ENCODE peak calls at places on chromosomes 13 and 19, in seven cellular contexts. One of them, this sample, is unnamed.

GRCh38 chr19:29381353-29382203 is 144.2 kb upstream of the VSTM2B start:
- DNase-seq in HepG2: no peak
- DNase-seq in endothelial cell of umbilical vein: no peak
- DNase-seq in HCT116: no peak
- DNase-seq in SK-N-SH: no peak
- DNase-seq in K562: no peak
- DNase-seq in GM12878: no peak
- DNase-seq in this sample: no peak

GRCh38 chr19:18086590-18087138 is at the start of gene IL12RB1:
- DNase-seq in HCT116: no peak
- DNase-seq in HepG2: no peak
- DNase-seq in endothelial cell of umbilical vein: no peak
- DNase-seq in K562: no peak
- DNase-seq in GM12878: peak; percentile 44
- DNase-seq in SK-N-SH: no peak
- DNase-seq in this sample: no peak

GRCh38 chr19:55474269-55475265 is 1.9 kb upstream of the ZNF628 start:
- DNase-seq in K562: no peak
- DNase-seq in GM12878: no peak
- DNase-seq in endothelial cell of umbilical vein: no peak
- DNase-seq in HCT116: no peak
- DNase-seq in HepG2: no peak
- DNase-seq in SK-N-SH: no peak
- DNase-seq in this sample: no peak

GRCh38 chr13:106587787-106588186 is 19.9 kb upstream of the ARGLU1 start:
- DNase-seq in HepG2: peak; percentile 24
- DNase-seq in K562: no peak
- DNase-seq in HCT116: no peak
- DNase-seq in SK-N-SH: no peak
- DNase-seq in endothelial cell of umbilical vein: no peak
- DNase-seq in GM12878: no peak
- DNase-seq in this sample: no peak

GRCh38 chr19:29587518-29587986 is 18.5 kb upstream of the POP4 start:
- DNase-seq in SK-N-SH: no peak
- DNase-seq in endothelial cell of umbilical vein: no peak
- DNase-seq in GM12878: peak; percentile 76
- DNase-seq in HCT116: no peak
- DNase-seq in HepG2: no peak
- DNase-seq in K562: no peak
- DNase-seq in this sample: no peak

GRCh38 chr19:3866798-3867638 is 1.8 kb downstream of the ZFR2 start:
- DNase-seq in HCT116: no peak
- DNase-seq in SK-N-SH: peak; percentile 47
- DNase-seq in GM12878: no peak
- DNase-seq in K562: no peak
- DNase-seq in HepG2: no peak
- DNase-seq in endothelial cell of umbilical vein: no peak
- DNase-seq in this sample: no peak

GRCh38 chr19:45115809-45116615 is 23.0 kb downstream of the PPP1R37 start:
- DNase-seq in GM12878: no peak
- DNase-seq in HCT116: no peak
- DNase-seq in SK-N-SH: no peak
- DNase-seq in HepG2: no peak
- DNase-seq in K562: no peak
- DNase-seq in endothelial cell of umbilical vein: no peak
- DNase-seq in this sample: no peak

GRCh38 chr19:55259540-55260210 is 858 bp upstream of the PPP6R1 start:
- DNase-seq in HCT116: no peak
- DNase-seq in GM12878: no peak
- DNase-seq in HepG2: no peak
- DNase-seq in SK-N-SH: no peak
- DNase-seq in K562: no peak
- DNase-seq in endothelial cell of umbilical vein: no peak
- DNase-seq in this sample: no peak

GRCh38 chr13:112103260-112103843 is 36.4 kb downstream of the SOX1 start:
- DNase-seq in GM12878: no peak
- DNase-seq in K562: no peak
- DNase-seq in SK-N-SH: no peak
- DNase-seq in endothelial cell of umbilical vein: no peak
- DNase-seq in HCT116: no peak
- DNase-seq in HepG2: no peak
- DNase-seq in this sample: no peak

GRCh38 chr13:82136880-82137279 is 1745.4 kb downstream of the SLITRK1 start:
- DNase-seq in endothelial cell of umbilical vein: no peak
- DNase-seq in HepG2: no peak
- DNase-seq in GM12878: no peak
- DNase-seq in K562: no peak
- DNase-seq in SK-N-SH: no peak
- DNase-seq in HCT116: no peak
- DNase-seq in this sample: no peak

GRCh38 chr13:51525567-51526165 is 58.6 kb upstream of the WDFY2 start:
- DNase-seq in HCT116: no peak
- DNase-seq in GM12878: no peak
- DNase-seq in SK-N-SH: no peak
- DNase-seq in K562: no peak
- DNase-seq in endothelial cell of umbilical vein: no peak
- DNase-seq in HepG2: no peak
- DNase-seq in this sample: no peak

GRCh38 chr13:32969516-32969941 is 46.7 kb upstream of the KL start:
- DNase-seq in GM12878: peak; percentile 15
- DNase-seq in HCT116: no peak
- DNase-seq in SK-N-SH: no peak
- DNase-seq in endothelial cell of umbilical vein: peak; percentile 81
- DNase-seq in K562: no peak
- DNase-seq in HepG2: no peak
- DNase-seq in this sample: no peak

DNA sequence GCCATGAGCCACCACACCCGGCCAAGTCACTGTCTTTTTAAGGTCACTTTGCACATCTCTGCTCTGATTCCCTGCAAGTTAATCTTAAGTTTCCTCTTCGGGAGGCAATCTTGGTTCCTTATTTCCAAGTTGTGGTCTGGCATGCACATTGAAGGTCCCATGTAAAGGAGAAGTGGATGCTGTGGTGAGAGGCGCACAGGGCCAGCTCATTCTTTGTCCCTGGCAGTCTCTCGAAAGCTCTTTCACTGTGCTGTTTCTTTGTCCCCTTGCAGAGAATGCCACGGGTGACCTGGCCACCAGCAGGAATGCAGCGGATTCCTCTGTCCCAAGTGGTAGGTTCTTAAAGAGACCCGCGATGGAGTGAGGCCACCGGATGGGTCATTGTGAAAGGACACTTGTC is 16.4 kb upstream of the C19orf33 start:
- DNase-seq in endothelial cell of umbilical vein: no peak
- DNase-seq in K562: no peak
- DNase-seq in SK-N-SH: no peak
- DNase-seq in GM12878: no peak
- DNase-seq in HCT116: no peak
- DNase-seq in HepG2: no peak
- DNase-seq in this sample: no peak
- TF ChIP-seq POLR2AphosphoS5 in endothelial cell of umbilical vein: no peak
- TF ChIP-seq POLR2AphosphoS5 in K562: no peak
- TF ChIP-seq POLR2AphosphoS5 in SK-N-SH: no peak
- TF ChIP-seq POLR2AphosphoS5 in GM12878: no peak
- TF ChIP-seq POLR2AphosphoS5 in HCT116: no peak
- TF ChIP-seq POLR2AphosphoS5 in HepG2: no peak
- TF ChIP-seq POLR2AphosphoS5 in this sample: no peak

GRCh38 chr19:9782282-9782681 is 13.7 kb upstream of the ZNF846 start:
- DNase-seq in HepG2: no peak
- DNase-seq in K562: no peak
- DNase-seq in HCT116: no peak
- DNase-seq in SK-N-SH: no peak
- DNase-seq in GM12878: no peak
- DNase-seq in endothelial cell of umbilical vein: no peak
- DNase-seq in this sample: no peak

GRCh38 chr19:9786819-9787218 is 18.3 kb upstream of the ZNF846 start:
- DNase-seq in GM12878: no peak
- DNase-seq in endothelial cell of umbilical vein: no peak
- DNase-seq in K562: no peak
- DNase-seq in HepG2: no peak
- DNase-seq in HCT116: no peak
- DNase-seq in SK-N-SH: no peak
- DNase-seq in this sample: no peak

GRCh38 chr19:9789066-9789465 is 20.5 kb upstream of the ZNF846 start:
- DNase-seq in HepG2: no peak
- DNase-seq in HCT116: no peak
- DNase-seq in K562: no peak
- DNase-seq in GM12878: no peak
- DNase-seq in endothelial cell of umbilical vein: no peak
- DNase-seq in SK-N-SH: no peak
- DNase-seq in this sample: no peak

GRCh38 chr19:9786342-9786741 is 17.8 kb upstream of the ZNF846 start:
- DNase-seq in SK-N-SH: no peak
- DNase-seq in K562: no peak
- DNase-seq in HepG2: no peak
- DNase-seq in HCT116: no peak
- DNase-seq in GM12878: no peak
- DNase-seq in endothelial cell of umbilical vein: no peak
- DNase-seq in this sample: no peak

GRCh38 chr19:9785367-9786331 is 17.1 kb upstream of the ZNF846 start:
- DNase-seq in HepG2: peak; percentile 90
- DNase-seq in K562: peak; percentile 96
- DNase-seq in SK-N-SH: peak; percentile 96
- DNase-seq in endothelial cell of umbilical vein: peak; percentile 92
- DNase-seq in HCT116: peak; percentile 57
- DNase-seq in GM12878: peak; percentile 67
- DNase-seq in this sample: peak; percentile 16
- H3K9ac ChIP-seq in HepG2: peak overlapping the region; percentile 85
- H3K9ac ChIP-seq in K562: peak overlapping the region; percentile 89
- H3K9ac ChIP-seq in SK-N-SH: peak overlapping the region; percentile 89
- H3K9ac ChIP-seq in endothelial cell of umbilical vein: peak overlapping the region; percentile 73
- H3K9ac ChIP-seq in HCT116: peak overlapping the region; percentile 53
- H3K9ac ChIP-seq in GM12878: peak overlapping the region; percentile 28
- H3K9ac ChIP-seq in this sample: no peak overlapping the region

GRCh38 chr19:35048911-35049411 is 7.4 kb downstream of the HPN start:
- DNase-seq in HCT116: no peak
- DNase-seq in K562: no peak
- DNase-seq in endothelial cell of umbilical vein: no peak
- DNase-seq in SK-N-SH: no peak
- DNase-seq in HepG2: no peak
- DNase-seq in GM12878: no peak
- DNase-seq in this sample: no peak

GRCh38 chr19:35044317-35045117 is 3.0 kb downstream of the HPN start:
- DNase-seq in K562: peak; percentile 74
- DNase-seq in HepG2: peak; percentile 28
- DNase-seq in GM12878: no peak
- DNase-seq in SK-N-SH: peak; percentile 85
- DNase-seq in endothelial cell of umbilical vein: peak; percentile 65
- DNase-seq in HCT116: no peak
- DNase-seq in this sample: peak; percentile 6

GRCh38 chr19:35043906-35044305 is 2.4 kb downstream of the HPN start:
- DNase-seq in SK-N-SH: no peak
- DNase-seq in K562: no peak
- DNase-seq in HCT116: no peak
- DNase-seq in GM12878: no peak
- DNase-seq in endothelial cell of umbilical vein: no peak
- DNase-seq in HepG2: no peak
- DNase-seq in this sample: no peak

GRCh38 chr19:35045667-35046300 is 4.3 kb downstream of the HPN start:
- DNase-seq in endothelial cell of umbilical vein: peak; percentile 24
- DNase-seq in SK-N-SH: peak; percentile 51
- DNase-seq in HCT116: no peak
- DNase-seq in HepG2: no peak
- DNase-seq in GM12878: peak; percentile 16
- DNase-seq in K562: peak; percentile 52
- DNase-seq in this sample: no peak

GRCh38 chr19:35046461-35046860 is 4.9 kb downstream of the HPN start:
- DNase-seq in SK-N-SH: no peak
- DNase-seq in endothelial cell of umbilical vein: no peak
- DNase-seq in HepG2: no peak
- DNase-seq in HCT116: no peak
- DNase-seq in K562: no peak
- DNase-seq in GM12878: no peak
- DNase-seq in this sample: no peak
- TF ChIP-seq POLR2AphosphoS5 in SK-N-SH: no peak
- TF ChIP-seq POLR2AphosphoS5 in endothelial cell of umbilical vein: no peak
- TF ChIP-seq POLR2AphosphoS5 in HepG2: no peak
- TF ChIP-seq POLR2AphosphoS5 in HCT116: no peak
- TF ChIP-seq POLR2AphosphoS5 in K562: no peak
- TF ChIP-seq POLR2AphosphoS5 in GM12878: no peak
- TF ChIP-seq POLR2AphosphoS5 in this sample: no peak

GRCh38 chr19:14440049-14440448 is 6.9 kb downstream of the PKN1 start:
- DNase-seq in GM12878: peak; percentile 37
- DNase-seq in endothelial cell of umbilical vein: peak; percentile 33
- DNase-seq in SK-N-SH: no peak
- DNase-seq in K562: peak; percentile 79
- DNase-seq in HepG2: no peak
- DNase-seq in HCT116: no peak
- DNase-seq in this sample: no peak

GRCh38 chr19:14435320-14436050 is 2.4 kb downstream of the PKN1 start:
- DNase-seq in HCT116: no peak
- DNase-seq in GM12878: no peak
- DNase-seq in endothelial cell of umbilical vein: no peak
- DNase-seq in SK-N-SH: no peak
- DNase-seq in K562: no peak
- DNase-seq in HepG2: no peak
- DNase-seq in this sample: no peak

GRCh38 chr19:14441041-14441938 is 8.2 kb downstream of the PKN1 start:
- DNase-seq in K562: no peak
- DNase-seq in GM12878: no peak
- DNase-seq in HepG2: no peak
- DNase-seq in HCT116: no peak
- DNase-seq in endothelial cell of umbilical vein: no peak
- DNase-seq in SK-N-SH: peak; percentile 57
- DNase-seq in this sample: no peak

GRCh38 chr19:14437578-14438140 is 4.6 kb downstream of the PKN1 start:
- DNase-seq in HepG2: no peak
- DNase-seq in GM12878: no peak
- DNase-seq in endothelial cell of umbilical vein: no peak
- DNase-seq in HCT116: no peak
- DNase-seq in SK-N-SH: no peak
- DNase-seq in K562: no peak
- DNase-seq in this sample: no peak

DNA sequence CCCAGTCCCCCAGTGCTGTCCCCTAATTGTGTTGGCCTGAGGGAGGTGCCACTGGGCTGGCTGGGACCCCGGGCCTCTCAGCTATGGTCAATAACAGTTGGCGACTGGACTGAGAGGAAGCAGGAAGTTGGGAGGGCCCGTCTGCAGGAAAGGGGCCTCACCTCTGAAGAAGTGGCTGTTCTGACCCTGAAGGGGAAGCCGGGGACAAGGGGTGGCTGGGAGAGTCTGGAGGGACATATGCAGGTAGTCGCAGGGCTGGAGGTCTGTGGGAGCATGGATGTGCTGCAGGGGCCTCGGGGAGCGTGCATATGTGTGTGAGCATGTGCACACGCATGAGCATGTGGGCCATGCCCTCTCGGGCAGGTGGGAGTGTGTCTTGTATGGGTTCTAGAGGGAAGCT is 5.9 kb downstream of the PKN1 start:
- DNase-seq in endothelial cell of umbilical vein: no peak
- DNase-seq in K562: no peak
- DNase-seq in HepG2: no peak
- DNase-seq in HCT116: no peak
- DNase-seq in GM12878: no peak
- DNase-seq in SK-N-SH: no peak
- DNase-seq in this sample: no peak
- H3K9ac ChIP-seq in endothelial cell of umbilical vein: no peak overlapping the region
- H3K9ac ChIP-seq in K562: peak overlapping the region; percentile 82
- H3K9ac ChIP-seq in HepG2: no peak overlapping the region
- H3K9ac ChIP-seq in HCT116: no peak overlapping the region
- H3K9ac ChIP-seq in GM12878: no peak overlapping the region
- H3K9ac ChIP-seq in SK-N-SH: no peak overlapping the region
- H3K9ac ChIP-seq in this sample: no peak overlapping the region